ENCODE peak calls at places on chromosomes 12 and 14, in ten cellular contexts. One of them, this sample, is unnamed.

GRCh38 chr12:30203981-30204380 is 420.2 kb upstream of the TMTC1 start:
- DNase-seq in T-helper 1 cell: no peak
- DNase-seq in HFF-Myc: no peak
- DNase-seq in stimulated activated CD8-positive, alpha-beta memory T cell treated with anti-CD3 and anti-CD28 coated beads, Interleukin-12 subunit alpha, Interleukin-12 subunit beta, amount 100 ng/mL, for 1 hour: no peak
- DNase-seq in psoas muscle: no peak
- DNase-seq in stimulated activated CD4-positive, alpha-beta T cell treated with anti-CD3 and anti-CD28 coated beads, Interleukin-4, amount 100 ng/mL, for 1 hour: no peak
- DNase-seq in amniotic stem cell: no peak
- DNase-seq in hepatic stellate cell: no peak
- DNase-seq in GM18507: no peak
- DNase-seq in left colon: no peak
- DNase-seq in this sample: no peak

GRCh38 chr14:68786491-68787234 is 6.2 kb downstream of the ZFP36L1 start:
- DNase-seq in psoas muscle: no peak
- DNase-seq in HFF-Myc: no peak
- DNase-seq in stimulated activated CD4-positive, alpha-beta T cell treated with anti-CD3 and anti-CD28 coated beads, Interleukin-4, amount 100 ng/mL, for 1 hour: no peak
- DNase-seq in stimulated activated CD8-positive, alpha-beta memory T cell treated with anti-CD3 and anti-CD28 coated beads, Interleukin-12 subunit alpha, Interleukin-12 subunit beta, amount 100 ng/mL, for 1 hour: no peak
- DNase-seq in T-helper 1 cell: no peak
- DNase-seq in hepatic stellate cell: no peak
- DNase-seq in GM18507: no peak
- DNase-seq in left colon: peak; percentile 20
- DNase-seq in amniotic stem cell: no peak
- DNase-seq in this sample: no peak

GRCh38 chr14:61388173-61388975 is 67.0 kb downstream of the PRKCH start:
- DNase-seq in amniotic stem cell: no peak
- DNase-seq in T-helper 1 cell: no peak
- DNase-seq in left colon: no peak
- DNase-seq in stimulated activated CD4-positive, alpha-beta T cell treated with anti-CD3 and anti-CD28 coated beads, Interleukin-4, amount 100 ng/mL, for 1 hour: peak; percentile 26
- DNase-seq in HFF-Myc: no peak
- DNase-seq in stimulated activated CD8-positive, alpha-beta memory T cell treated with anti-CD3 and anti-CD28 coated beads, Interleukin-12 subunit alpha, Interleukin-12 subunit beta, amount 100 ng/mL, for 1 hour: no peak
- DNase-seq in hepatic stellate cell: no peak
- DNase-seq in GM18507: peak; percentile 7
- DNase-seq in psoas muscle: no peak
- DNase-seq in this sample: peak; percentile 86

GRCh38 chr14:101173698-101174521 is 270.4 kb upstream of the RTL1 start:
- DNase-seq in left colon: no peak
- DNase-seq in T-helper 1 cell: no peak
- DNase-seq in HFF-Myc: no peak
- DNase-seq in stimulated activated CD4-positive, alpha-beta T cell treated with anti-CD3 and anti-CD28 coated beads, Interleukin-4, amount 100 ng/mL, for 1 hour: no peak
- DNase-seq in GM18507: no peak
- DNase-seq in amniotic stem cell: no peak
- DNase-seq in hepatic stellate cell: no peak
- DNase-seq in psoas muscle: no peak
- DNase-seq in stimulated activated CD8-positive, alpha-beta memory T cell treated with anti-CD3 and anti-CD28 coated beads, Interleukin-12 subunit alpha, Interleukin-12 subunit beta, amount 100 ng/mL, for 1 hour: no peak
- DNase-seq in this sample: no peak

GRCh38 chr12:113396828-113397496 is 6.7 kb downstream of the SDS start:
- DNase-seq in stimulated activated CD4-positive, alpha-beta T cell treated with anti-CD3 and anti-CD28 coated beads, Interleukin-4, amount 100 ng/mL, for 1 hour: no peak
- DNase-seq in T-helper 1 cell: no peak
- DNase-seq in GM18507: no peak
- DNase-seq in amniotic stem cell: no peak
- DNase-seq in psoas muscle: no peak
- DNase-seq in stimulated activated CD8-positive, alpha-beta memory T cell treated with anti-CD3 and anti-CD28 coated beads, Interleukin-12 subunit alpha, Interleukin-12 subunit beta, amount 100 ng/mL, for 1 hour: no peak
- DNase-seq in HFF-Myc: no peak
- DNase-seq in hepatic stellate cell: no peak
- DNase-seq in left colon: no peak
- DNase-seq in this sample: no peak

GRCh38 chr12:113424915-113425823 is 3.0 kb downstream of the SDSL start:
- DNase-seq in left colon: peak; percentile 63
- DNase-seq in T-helper 1 cell: peak; percentile 37
- DNase-seq in hepatic stellate cell: peak; percentile 73
- DNase-seq in psoas muscle: peak; percentile 45
- DNase-seq in HFF-Myc: no peak
- DNase-seq in amniotic stem cell: no peak
- DNase-seq in stimulated activated CD4-positive, alpha-beta T cell treated with anti-CD3 and anti-CD28 coated beads, Interleukin-4, amount 100 ng/mL, for 1 hour: peak; percentile 55
- DNase-seq in GM18507: no peak
- DNase-seq in stimulated activated CD8-positive, alpha-beta memory T cell treated with anti-CD3 and anti-CD28 coated beads, Interleukin-12 subunit alpha, Interleukin-12 subunit beta, amount 100 ng/mL, for 1 hour: peak; percentile 10
- DNase-seq in this sample: no peak

GRCh38 chr14:72423957-72424356 is 469.9 kb downstream of the DPF3 start:
- DNase-seq in hepatic stellate cell: no peak
- DNase-seq in HFF-Myc: no peak
- DNase-seq in stimulated activated CD4-positive, alpha-beta T cell treated with anti-CD3 and anti-CD28 coated beads, Interleukin-4, amount 100 ng/mL, for 1 hour: no peak
- DNase-seq in psoas muscle: no peak
- DNase-seq in T-helper 1 cell: no peak
- DNase-seq in stimulated activated CD8-positive, alpha-beta memory T cell treated with anti-CD3 and anti-CD28 coated beads, Interleukin-12 subunit alpha, Interleukin-12 subunit beta, amount 100 ng/mL, for 1 hour: no peak
- DNase-seq in left colon: no peak
- DNase-seq in GM18507: no peak
- DNase-seq in amniotic stem cell: no peak
- DNase-seq in this sample: no peak

GRCh38 chr14:67942311-67942710 is 122.7 kb downstream of the RAD51B start:
- DNase-seq in T-helper 1 cell: no peak
- DNase-seq in left colon: no peak
- DNase-seq in GM18507: no peak
- DNase-seq in psoas muscle: no peak
- DNase-seq in amniotic stem cell: no peak
- DNase-seq in stimulated activated CD4-positive, alpha-beta T cell treated with anti-CD3 and anti-CD28 coated beads, Interleukin-4, amount 100 ng/mL, for 1 hour: no peak
- DNase-seq in HFF-Myc: no peak
- DNase-seq in stimulated activated CD8-positive, alpha-beta memory T cell treated with anti-CD3 and anti-CD28 coated beads, Interleukin-12 subunit alpha, Interleukin-12 subunit beta, amount 100 ng/mL, for 1 hour: no peak
- DNase-seq in hepatic stellate cell: no peak
- DNase-seq in this sample: no peak

GRCh38 chr14:78152246-78153068 is 17.7 kb upstream of the NRXN3 start:
- DNase-seq in stimulated activated CD4-positive, alpha-beta T cell treated with anti-CD3 and anti-CD28 coated beads, Interleukin-4, amount 100 ng/mL, for 1 hour: no peak
- DNase-seq in hepatic stellate cell: no peak
- DNase-seq in amniotic stem cell: no peak
- DNase-seq in HFF-Myc: no peak
- DNase-seq in left colon: no peak
- DNase-seq in psoas muscle: no peak
- DNase-seq in T-helper 1 cell: no peak
- DNase-seq in stimulated activated CD8-positive, alpha-beta memory T cell treated with anti-CD3 and anti-CD28 coated beads, Interleukin-12 subunit alpha, Interleukin-12 subunit beta, amount 100 ng/mL, for 1 hour: no peak
- DNase-seq in GM18507: no peak
- DNase-seq in this sample: no peak

GRCh38 chr12:11801643-11802042 is 152.2 kb downstream of the ETV6 start:
- DNase-seq in GM18507: no peak
- DNase-seq in T-helper 1 cell: no peak
- DNase-seq in HFF-Myc: no peak
- DNase-seq in psoas muscle: no peak
- DNase-seq in hepatic stellate cell: no peak
- DNase-seq in amniotic stem cell: no peak
- DNase-seq in left colon: no peak
- DNase-seq in stimulated activated CD8-positive, alpha-beta memory T cell treated with anti-CD3 and anti-CD28 coated beads, Interleukin-12 subunit alpha, Interleukin-12 subunit beta, amount 100 ng/mL, for 1 hour: no peak
- DNase-seq in stimulated activated CD4-positive, alpha-beta T cell treated with anti-CD3 and anti-CD28 coated beads, Interleukin-4, amount 100 ng/mL, for 1 hour: no peak
- DNase-seq in this sample: no peak

GRCh38 chr12:54082402-54082892 is 28.8 kb downstream of the HOXC4 start:
- DNase-seq in psoas muscle: no peak
- DNase-seq in stimulated activated CD8-positive, alpha-beta memory T cell treated with anti-CD3 and anti-CD28 coated beads, Interleukin-12 subunit alpha, Interleukin-12 subunit beta, amount 100 ng/mL, for 1 hour: peak; percentile 20
- DNase-seq in GM18507: no peak
- DNase-seq in left colon: peak; percentile 48
- DNase-seq in T-helper 1 cell: peak; percentile 29
- DNase-seq in amniotic stem cell: no peak
- DNase-seq in hepatic stellate cell: no peak
- DNase-seq in stimulated activated CD4-positive, alpha-beta T cell treated with anti-CD3 and anti-CD28 coated beads, Interleukin-4, amount 100 ng/mL, for 1 hour: peak; percentile 45
- DNase-seq in HFF-Myc: no peak
- DNase-seq in this sample: no peak

GRCh38 chr12:121718653-121719239 is 6.2 kb downstream of the TMEM120B start:
- DNase-seq in stimulated activated CD8-positive, alpha-beta memory T cell treated with anti-CD3 and anti-CD28 coated beads, Interleukin-12 subunit alpha, Interleukin-12 subunit beta, amount 100 ng/mL, for 1 hour: no peak
- DNase-seq in GM18507: no peak
- DNase-seq in stimulated activated CD4-positive, alpha-beta T cell treated with anti-CD3 and anti-CD28 coated beads, Interleukin-4, amount 100 ng/mL, for 1 hour: no peak
- DNase-seq in T-helper 1 cell: no peak
- DNase-seq in hepatic stellate cell: no peak
- DNase-seq in left colon: no peak
- DNase-seq in HFF-Myc: no peak
- DNase-seq in psoas muscle: peak; percentile 27
- DNase-seq in amniotic stem cell: no peak
- DNase-seq in this sample: no peak

GRCh38 chr12:15446798-15447197 is 124.5 kb downstream of the PTPRO start:
- DNase-seq in psoas muscle: no peak
- DNase-seq in stimulated activated CD8-positive, alpha-beta memory T cell treated with anti-CD3 and anti-CD28 coated beads, Interleukin-12 subunit alpha, Interleukin-12 subunit beta, amount 100 ng/mL, for 1 hour: no peak
- DNase-seq in amniotic stem cell: no peak
- DNase-seq in HFF-Myc: no peak
- DNase-seq in GM18507: no peak
- DNase-seq in left colon: no peak
- DNase-seq in hepatic stellate cell: no peak
- DNase-seq in T-helper 1 cell: no peak
- DNase-seq in stimulated activated CD4-positive, alpha-beta T cell treated with anti-CD3 and anti-CD28 coated beads, Interleukin-4, amount 100 ng/mL, for 1 hour: no peak
- DNase-seq in this sample: no peak

GRCh38 chr12:66092559-66093269 is 37.8 kb downstream of the LLPH start:
- DNase-seq in stimulated activated CD8-positive, alpha-beta memory T cell treated with anti-CD3 and anti-CD28 coated beads, Interleukin-12 subunit alpha, Interleukin-12 subunit beta, amount 100 ng/mL, for 1 hour: no peak
- DNase-seq in HFF-Myc: no peak
- DNase-seq in left colon: no peak
- DNase-seq in psoas muscle: no peak
- DNase-seq in GM18507: no peak
- DNase-seq in T-helper 1 cell: no peak
- DNase-seq in stimulated activated CD4-positive, alpha-beta T cell treated with anti-CD3 and anti-CD28 coated beads, Interleukin-4, amount 100 ng/mL, for 1 hour: no peak
- DNase-seq in amniotic stem cell: peak; percentile 31
- DNase-seq in hepatic stellate cell: no peak
- DNase-seq in this sample: no peak